ENCODE peak calls at places on chromosome 7, in six cellular contexts. E, R, L, J, I and U are unnamed samples.

GRCh38 chr7:24889611-24890010 is 90.4 kb downstream of the OSBPL3 start:
- DNase-seq in I (no peak), L (no peak), J (no peak), E (no peak), R (no peak), U (no peak)

GRCh38 chr7:66626236-66626957 is 2.3 kb upstream of the KCTD7 start:
- DNase-seq in I (no peak), E (no peak), R (no peak), J (no peak), L (peak), U (no peak)

GRCh38 chr7:47792521-47793121 is 155.6 kb downstream of the PKD1L1 start:
- DNase-seq in R (no peak), E (peak), I (no peak), L (no peak), J (no peak), U (no peak)

GRCh38 chr7:124671976-124672375 is 93.6 kb downstream of the GPR37 start:
- DNase-seq in I (no peak), J (no peak), R (no peak), L (no peak), E (no peak), U (no peak)

GRCh38 chr7:390761-391410 is 100.9 kb downstream of the FOXL3 start:
- DNase-seq in J (peak), E (no peak), R (peak), L (no peak), I (no peak), U (no peak)

GRCh38 chr7:71236488-71237179 is 104.7 kb downstream of the GALNT17 start:
- DNase-seq in R (no peak), I (no peak), J (no peak), L (no peak), E (no peak), U (no peak)

GRCh38 chr7:6395898-6396582 is 51.7 kb downstream of the DAGLB start:
- DNase-seq in L (no peak), J (no peak), R (peak), I (no peak), E (no peak), U (no peak)

GRCh38 chr7:27128034-27128433 is 2.5 kb downstream of the HOXA4 start:
- DNase-seq in J (no peak), L (peak), R (no peak), I (no peak), E (no peak), U (no peak)

GRCh38 chr7:1883834-1884582 is 213.9 kb downstream of the ELFN1 start:
- DNase-seq in I (no peak), J (no peak), E (no peak), L (no peak), R (peak), U (no peak)

GRCh38 chr7:124250297-124251034 is 217.6 kb upstream of the TMEM229A start:
- DNase-seq in R (no peak), J (no peak), E (no peak), L (peak), I (no peak), U (no peak)

GRCh38 chr7:92763636-92764423 is 72.5 kb downstream of the CDK6 start:
- DNase-seq in L (peak), I (no peak), J (no peak), R (no peak), E (no peak), U (no peak)

GRCh38 chr7:102061981-102062390 is 224.7 kb upstream of the SH2B2 start:
- DNase-seq in I (no peak), R (no peak), E (peak), L (no peak), J (peak), U (no peak)

DNA sequence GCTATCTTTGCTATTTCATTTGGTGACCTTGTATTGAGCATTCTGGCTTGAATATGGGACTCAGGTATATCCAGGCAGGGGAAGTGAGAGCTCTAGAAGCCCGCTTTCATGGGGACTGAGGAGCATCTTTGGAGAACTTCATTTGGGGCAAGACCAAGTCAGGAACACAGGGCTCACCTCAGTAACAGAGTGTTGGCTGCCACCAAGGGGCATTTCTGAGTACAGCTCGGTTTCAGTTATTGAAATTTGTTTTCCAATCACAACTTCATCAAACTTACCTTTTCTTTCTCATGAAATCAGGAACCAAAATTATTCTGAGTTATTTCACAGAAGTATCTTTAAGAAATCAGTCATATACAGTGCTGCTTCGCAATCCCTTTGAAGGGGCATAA is 337.2 kb downstream of the C7orf25 start:
- DNase-seq in I (no peak), L (peak), R (no peak), E (no peak), J (no peak), U (no peak)
- TF ChIP-seq CTCF in I (no peak), L (peak), R (no peak), E (no peak), J (no peak), U (no peak)

GRCh38 chr7:7642081-7642480 is 1.5 kb downstream of the UMAD1 start:
- DNase-seq in J (no peak), L (no peak), I (no peak), E (no peak), R (no peak), U (no peak)
- H3K4me3 ChIP-seq in J (peak), L (no peak), I (peak), E (no peak), R (no peak), U (no peak)

GRCh38 chr7:33686001-33686591 is 219.2 kb upstream of the BMPER start:
- DNase-seq in E (no peak), I (no peak), L (no peak), J (peak), R (no peak), U (no peak)
- TF ChIP-seq CTCF in E (no peak), I (no peak), L (no peak), J (peak), R (no peak), U (no peak)

GRCh38 chr7:63900394-63901203 is 98.0 kb upstream of the ZNF722 start:
- DNase-seq in I (peak), E (peak), J (peak), L (no peak), R (peak), U (peak)

GRCh38 chr7:63899691-63900393 is 98.8 kb upstream of the ZNF722 start:
- DNase-seq in J (peak), E (peak), R (peak), I (peak), L (no peak), U (peak)
- H3K4me3 ChIP-seq in J (peak), E (no peak), R (peak), I (peak), L (no peak), U (peak)

GRCh38 chr7:135662123-135662372 is 266 bp upstream of the STMP1 start:
- DNase-seq in E (no peak), R (no peak), L (no peak), I (no peak), J (no peak), U (no peak)
- TF ChIP-seq CTCF in E (no peak), R (no peak), L (no peak), I (no peak), J (peak), U (no peak)

GRCh38 chr7:56106108-56107073 is at the start of gene CHCHD2:
- DNase-seq in I (peak), J (peak), L (peak), R (peak), E (peak), U (peak)
- H3K4me3 ChIP-seq in I (peak), J (peak), L (peak), R (peak), E (peak), U (peak)

DNA sequence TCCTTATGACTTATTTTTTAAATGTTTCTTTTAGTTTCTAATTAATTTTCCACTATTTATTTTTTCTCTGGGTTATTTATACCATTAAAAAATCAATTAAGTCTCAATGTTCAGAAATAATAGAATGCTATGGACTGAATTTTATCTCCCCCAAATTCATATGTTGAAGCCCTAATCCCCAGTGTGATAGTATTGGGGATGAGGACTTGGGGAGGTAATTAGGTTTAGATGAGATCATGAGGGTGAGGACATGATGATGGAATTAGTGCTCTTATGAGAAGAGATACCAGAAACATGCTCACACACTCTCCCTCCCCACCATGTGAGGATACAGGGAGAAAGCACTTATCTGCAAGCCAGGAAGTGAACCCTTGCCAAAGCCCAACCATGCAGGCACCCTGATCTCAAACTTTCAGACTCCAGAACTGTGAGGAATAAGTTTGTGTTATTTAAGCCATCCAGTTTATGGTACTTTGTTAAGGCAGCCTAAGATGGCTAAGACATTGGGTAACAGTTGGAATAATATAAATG is 202.6 kb downstream of the MDFIC start:
- DNase-seq in L (no peak), I (peak), R (peak), E (no peak), J (no peak), U (no peak)
- TF ChIP-seq CTCF in L (no peak), I (no peak), R (no peak), E (no peak), J (no peak), U (no peak)

GRCh38 chr7:54663186-54663585 is 95.8 kb downstream of the SEC61G start:
- DNase-seq in R (no peak), L (no peak), I (no peak), E (no peak), J (no peak), U (no peak)

GRCh38 chr7:54664235-54665228 is 94.5 kb downstream of the SEC61G start:
- DNase-seq in J (peak), I (peak), R (peak), E (peak), L (no peak), U (no peak)

GRCh38 chr7:54662701-54663100 is 96.3 kb downstream of the SEC61G start:
- DNase-seq in E (no peak), J (no peak), R (no peak), I (no peak), L (no peak), U (no peak)

GRCh38 chr7:54663603-54664234 is 95.3 kb downstream of the SEC61G start:
- DNase-seq in J (no peak), L (no peak), I (no peak), E (no peak), R (no peak), U (no peak)
- H3K4me3 ChIP-seq in J (peak), L (no peak), I (peak), E (peak), R (peak), U (no peak)